ENCODE peak calls at places on chromosomes 1 and 21, in five cellular contexts. P, I, K, T and A are unnamed samples.

GRCh38 chr1:2073382-2074230 is 23.4 kb downstream of the PRKCZ start:
- DNase-seq in P (peak), I (peak), K (no peak), T (no peak), A (no peak)

GRCh38 chr1:197302775-197303174 is 34.7 kb downstream of the CRB1 start:
- DNase-seq in P (peak), I (peak), K (no peak), T (no peak), A (peak)

GRCh38 chr1:205843031-205843859 is 6.7 kb downstream of the PM20D1 start:
- DNase-seq in P (no peak), I (no peak), K (no peak), T (no peak), A (no peak)

GRCh38 chr21:42144221-42144620 is 73.1 kb downstream of the UMODL1 start:
- DNase-seq in P (no peak), I (no peak), K (no peak), T (no peak), A (no peak)

GRCh38 chr1:18554597-18554996 is 73.9 kb downstream of the KLHDC7A start:
- DNase-seq in P (no peak), I (no peak), K (no peak), T (no peak), A (no peak)

GRCh38 chr1:40849801-40850592 is 12.2 kb downstream of the CITED4 start:
- DNase-seq in P (peak), I (peak), K (peak), T (peak), A (no peak)

GRCh38 chr1:84634536-84635205 is 55.6 kb downstream of the SSX2IP start:
- DNase-seq in P (no peak), I (no peak), K (no peak), T (no peak), A (no peak)

GRCh38 chr1:103248417-103249102 is 140.2 kb upstream of the COL11A1 start:
- DNase-seq in P (no peak), I (no peak), K (no peak), T (peak), A (no peak)

GRCh38 chr1:213977486-213977842 is 10.3 kb upstream of the PROX1 start:
- DNase-seq in P (no peak), I (no peak), K (no peak), T (no peak), A (no peak)

GRCh38 chr1:118827207-118827606 is 160.9 kb downstream of the TBX15 start:
- DNase-seq in P (no peak), I (no peak), K (no peak), T (no peak), A (no peak)

GRCh38 chr1:227317541-227318002 is 720 bp downstream of the CDC42BPA start:
- DNase-seq in P (peak), I (peak), K (no peak), T (peak), A (no peak)

GRCh38 chr1:119885903-119886783 is 10.2 kb downstream of the ADAM30 start:
- DNase-seq in P (no peak), I (peak), K (no peak), T (peak), A (no peak)

GRCh38 chr1:109080441-109081082 is 4.8 kb upstream of the TAF13 start:
- DNase-seq in P (no peak), I (no peak), K (no peak), T (no peak), A (no peak)

GRCh38 chr1:202214089-202214843 is 20.7 kb downstream of the LGR6 start:
- DNase-seq in P (no peak), I (no peak), K (no peak), T (no peak), A (no peak)

GRCh38 chr1:245247791-245248789 is 93.3 kb downstream of the KIF26B start:
- DNase-seq in P (no peak), I (no peak), K (no peak), T (no peak), A (no peak)

GRCh38 chr1:72283204-72284083 is 1.1 kb upstream of the NEGR1 start:
- DNase-seq in P (peak), I (peak), K (peak), T (peak), A (no peak)

GRCh38 chr1:98702976-98703375 is 41.5 kb downstream of the SNX7 start:
- DNase-seq in P (peak), I (peak), K (no peak), T (no peak), A (peak)

GRCh38 chr1:33093004-33093403 is 12.1 kb downstream of the AZIN2 start:
- DNase-seq in P (no peak), I (no peak), K (no peak), T (no peak), A (no peak)

GRCh38 chr1:42937836-42938595 is 20.7 kb downstream of the SLC2A1 start:
- DNase-seq in P (no peak), I (no peak), K (no peak), T (no peak), A (no peak)

GRCh38 chr21:41630917-41631316 is 123.0 kb upstream of the TMPRSS2 start:
- DNase-seq in P (no peak), I (no peak), K (no peak), T (no peak), A (no peak)

GRCh38 chr1:59062743-59063142 is 234.2 kb upstream of the FGGY start:
- DNase-seq in P (peak), I (peak), K (no peak), T (no peak), A (no peak)

GRCh38 chr1:202072211-202072610 is 50.5 kb upstream of the GPR37L1 start:
- DNase-seq in P (no peak), I (no peak), K (no peak), T (no peak), A (no peak)

GRCh38 chr1:221071761-221072160 is 192.5 kb downstream of the HLX start:
- DNase-seq in P (no peak), I (no peak), K (no peak), T (no peak), A (no peak)

GRCh38 chr1:229107302-229107815 is 163.6 kb upstream of the RAB4A start:
- DNase-seq in P (no peak), I (peak), K (no peak), T (no peak), A (no peak)

GRCh38 chr1:183126528-183126927 is 59.5 kb upstream of the LAMC2 start:
- DNase-seq in P (no peak), I (peak), K (no peak), T (no peak), A (no peak)

GRCh38 chr1:56798053-56798471 is 21.1 kb downstream of the FYB2 start:
- DNase-seq in P (peak), I (peak), K (no peak), T (no peak), A (no peak)

GRCh38 chr21:38241029-38241740 is 15.6 kb upstream of the KCNJ15 start:
- DNase-seq in P (peak), I (peak), K (no peak), T (no peak), A (no peak)

GRCh38 chr1:184387069-184387870 is 441 bp downstream of the C1orf21 start:
- DNase-seq in P (no peak), I (no peak), K (peak), T (peak), A (no peak)

GRCh38 chr21:17585875-17586450 is 26.7 kb downstream of the BTG3 start:
- DNase-seq in P (peak), I (peak), K (no peak), T (peak), A (no peak)

GRCh38 chr1:202159534-202160371 is 649 bp downstream of the PTPN7 start:
- DNase-seq in P (no peak), I (no peak), K (peak), T (no peak), A (no peak)

GRCh38 chr1:9413143-9413876 is 120.6 kb downstream of the SPSB1 start:
- DNase-seq in P (peak), I (peak), K (peak), T (no peak), A (no peak)
- H3K4me3 ChIP-seq in P (no peak), I (peak), K (peak), T (peak), A (peak)

DNA sequence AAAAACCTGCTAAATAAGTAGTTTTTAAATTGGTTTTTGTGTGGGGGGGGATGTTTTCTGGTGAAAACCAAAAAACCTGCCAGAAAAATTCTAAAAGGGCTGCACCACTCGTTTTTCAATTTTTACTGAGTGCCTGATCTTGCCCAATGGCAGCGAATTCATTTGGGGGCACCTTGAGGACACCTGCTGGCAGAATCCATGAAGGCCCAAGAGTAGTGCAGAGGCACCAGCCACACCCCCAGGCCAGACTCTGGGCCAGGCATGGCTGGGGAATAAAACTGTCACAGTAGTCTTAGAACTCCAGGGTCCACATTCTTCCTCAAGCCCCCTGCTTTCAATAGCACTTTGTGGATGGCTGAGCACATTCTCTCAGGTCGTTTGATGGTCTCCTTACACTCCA is 50.3 kb downstream of the GLIS1 start:
- DNase-seq in P (no peak), I (no peak), K (no peak), T (no peak), A (no peak)
- TF ChIP-seq CTCF in P (no peak), I (no peak), K (peak), T (no peak), A (no peak)

GRCh38 chr1:97608272-97608671 is 312.6 kb downstream of the DPYD start:
- DNase-seq in P (no peak), I (no peak), K (no peak), T (no peak), A (no peak)

GRCh38 chr1:97599447-97599846 is 321.4 kb downstream of the DPYD start:
- DNase-seq in P (no peak), I (no peak), K (no peak), T (no peak), A (no peak)

GRCh38 chr1:97603218-97603617 is 317.6 kb downstream of the DPYD start:
- DNase-seq in P (no peak), I (no peak), K (no peak), T (no peak), A (no peak)

DNA sequence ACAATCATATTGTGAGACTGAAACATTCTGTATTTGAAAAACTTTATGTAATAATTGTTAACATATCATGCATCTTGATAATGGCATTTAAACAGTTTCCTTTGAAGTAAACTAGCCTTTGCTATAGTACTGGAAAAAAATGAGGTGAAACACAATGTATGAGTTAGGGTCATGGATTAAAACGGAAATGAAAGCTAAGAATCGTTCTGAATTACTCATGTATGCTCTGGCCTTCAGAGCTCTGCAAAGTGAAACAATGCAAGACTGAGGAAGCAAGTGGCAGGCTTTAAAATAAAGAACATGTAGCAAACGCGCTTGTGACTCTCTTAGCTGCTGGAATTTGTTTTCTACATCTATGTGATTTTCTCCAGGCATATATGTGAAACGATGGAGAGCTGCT is 317.1 kb downstream of the DPYD start:
- DNase-seq in P (peak), I (peak), K (peak), T (no peak), A (peak)
- H3K4me3 ChIP-seq in P (no peak), I (no peak), K (no peak), T (no peak), A (no peak)

DNA sequence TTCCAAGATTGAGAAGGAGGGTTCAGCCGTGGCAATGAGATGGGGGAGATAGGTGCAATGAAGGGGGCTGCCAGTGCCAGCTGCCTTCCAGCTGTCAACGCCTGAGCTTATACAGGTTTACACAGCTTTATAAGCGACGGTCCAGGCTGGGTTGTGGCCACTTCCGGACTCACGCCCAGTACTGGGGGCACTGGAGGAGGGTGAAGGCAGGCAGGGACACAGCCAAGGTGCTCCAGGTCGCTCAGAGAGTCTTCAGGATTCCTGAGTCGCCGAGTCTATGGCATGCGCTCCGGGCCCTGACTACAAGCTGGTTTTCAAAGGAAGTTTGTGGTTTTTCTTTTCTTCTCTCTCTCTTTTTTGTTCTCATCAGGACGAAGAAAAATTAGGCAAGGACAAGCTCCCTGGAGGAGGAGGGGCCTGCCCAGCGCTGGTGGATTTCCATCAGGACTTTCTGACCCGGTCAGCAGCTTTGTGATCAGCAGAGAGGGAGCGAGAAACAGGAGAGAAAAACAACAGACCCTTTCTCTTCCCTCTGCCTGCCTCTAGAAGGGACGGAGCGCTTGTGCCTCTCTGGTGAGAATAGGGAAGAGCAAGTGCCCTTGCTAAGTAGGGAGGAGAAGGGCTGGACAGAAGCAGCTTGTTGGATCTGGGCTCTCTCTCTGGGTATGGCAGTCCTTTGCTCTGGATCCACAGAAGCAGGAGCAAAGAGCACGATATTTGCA is at the start of gene MINDY1:
- DNase-seq in P (peak), I (peak), K (peak), T (peak), A (no peak)
- TF ChIP-seq CTCF in P (peak), I (peak), K (peak), T (peak), A (peak)